ENCODE peak calls at places on chromosome 19, in eight cellular contexts. J, R, K, P, T, M, A and W are unnamed samples. For H3K9me3, the result is how much of the 10 kb centered on the place peaks cover.

GRCh38 chr19:45404557-45405434 is at the start of gene PPP1R13L:
- DNase-seq in J (no peak), R (peak), K (peak), P (peak), T (peak), M (peak), A (peak), W (peak)

GRCh38 chr19:7534531-7534980 is 961 bp upstream of the PNPLA6 start:
- DNase-seq in J (peak), R (peak), K (peak), P (peak), T (peak), M (peak), A (peak), W (peak)

GRCh38 chr19:10431943-10432735 is 11.8 kb downstream of the PDE4A start:
- DNase-seq in J (no peak), R (peak), K (no peak), P (peak), T (peak), M (peak), A (no peak), W (no peak)

GRCh38 chr19:4120531-4120930 is 3.4 kb downstream of the MAP2K2 start:
- DNase-seq in J (no peak), R (no peak), K (peak), P (no peak), T (no peak), M (no peak), A (no peak), W (no peak)

GRCh38 chr19:33208371-33208770 is 14.2 kb downstream of the LRP3 start:
- DNase-seq in J (no peak), R (peak), K (no peak), P (no peak), T (no peak), M (no peak), A (no peak), W (no peak)

GRCh38 chr19:336067-336614 is 8.5 kb downstream of the MIER2 start:
- DNase-seq in J (no peak), R (no peak), K (no peak), P (no peak), T (no peak), M (no peak), A (no peak), W (no peak)

GRCh38 chr19:41411682-41412265 is 14.2 kb downstream of the BCKDHA start:
- DNase-seq in J (no peak), R (peak), K (no peak), P (peak), T (no peak), M (no peak), A (no peak), W (no peak)

GRCh38 chr19:10018219-10018618 is 4.9 kb downstream of the RDH8 start:
- DNase-seq in J (no peak), R (no peak), K (peak), P (no peak), T (no peak), M (no peak), A (no peak), W (no peak)

GRCh38 chr19:1438933-1439358 is 750 bp downstream of the RPS15 start:
- DNase-seq in J (no peak), R (no peak), K (no peak), P (no peak), T (no peak), M (no peak), A (no peak), W (no peak)

GRCh38 chr19:56350416-56351045 is 35.9 kb upstream of the ZSCAN5A start:
- DNase-seq in J (peak), R (no peak), K (peak), P (no peak), T (peak), M (peak), A (no peak), W (no peak)

GRCh38 chr19:3324405-3324856 is 42.0 kb upstream of the NFIC start:
- DNase-seq in J (no peak), R (no peak), K (no peak), P (peak), T (peak), M (peak), A (no peak), W (no peak)

GRCh38 chr19:49217382-49217781 is 59.8 kb downstream of the TRPM4 start:
- DNase-seq in J (no peak), R (peak), K (peak), P (peak), T (no peak), M (no peak), A (no peak), W (peak)

GRCh38 chr19:512548-513365 is 5.5 kb downstream of the TPGS1 start:
- DNase-seq in J (no peak), R (peak), K (no peak), P (no peak), T (peak), M (peak), A (no peak), W (no peak)

GRCh38 chr19:42548545-42548944 is 20.3 kb upstream of the CEACAM1 start:
- DNase-seq in J (no peak), R (no peak), K (no peak), P (no peak), T (no peak), M (no peak), A (no peak), W (no peak)

GRCh38 chr19:3370214-3370720 is 3.9 kb downstream of the NFIC start:
- DNase-seq in J (no peak), R (no peak), K (peak), P (no peak), T (no peak), M (no peak), A (no peak), W (no peak)

GRCh38 chr19:53068199-53068598 is 23.7 kb downstream of the ERVV-2 start:
- DNase-seq in J (no peak), R (no peak), K (no peak), P (no peak), T (no peak), M (no peak), A (no peak), W (no peak)

GRCh38 chr19:53068834-53069233 is 24.3 kb downstream of the ERVV-2 start:
- DNase-seq in J (no peak), R (no peak), K (no peak), P (no peak), T (no peak), M (no peak), A (no peak), W (no peak)
- H3K9me3 ChIP-seq in J (half or more), R (under half), K (under half), P (half or more), T (half or more), M (under half), A (half or more), W (under half)

GRCh38 chr19:34867631-34868030 is 59.1 kb upstream of the ZNF30 start:
- DNase-seq in J (no peak), R (no peak), K (no peak), P (no peak), T (no peak), M (no peak), A (no peak), W (no peak)
- TF ChIP-seq CTCF in J (no peak), R (no peak), K (no peak), P (no peak), T (no peak), M (no peak), A (no peak), W (no peak)

DNA sequence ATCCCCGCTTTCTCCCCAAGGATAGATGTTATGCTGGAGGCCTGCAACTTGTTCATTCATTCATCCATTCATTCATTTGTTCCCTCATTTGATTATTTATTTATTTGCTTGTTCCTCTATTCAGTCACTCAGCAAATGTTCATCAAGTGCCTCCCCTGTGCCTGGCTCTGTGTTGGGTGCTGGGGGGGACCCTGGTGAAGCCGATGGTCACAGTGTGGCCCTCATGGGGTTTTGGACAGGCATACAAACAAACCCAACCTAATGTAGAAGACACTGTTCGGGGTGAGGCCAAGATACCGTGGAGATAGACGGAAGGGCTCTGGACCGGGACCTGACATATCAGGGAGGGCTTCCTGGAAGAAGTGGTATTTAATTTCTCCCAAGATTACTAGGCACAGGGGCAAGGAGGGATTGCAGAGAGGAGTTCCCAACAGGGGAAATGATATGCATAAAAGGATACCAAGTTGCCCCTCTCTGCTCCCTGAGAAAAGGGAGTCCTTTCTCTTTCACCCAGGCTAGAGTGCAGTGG is 58.1 kb downstream of the ZNF536 start:
- DNase-seq in J (no peak), R (no peak), K (no peak), P (no peak), T (no peak), M (no peak), A (no peak), W (peak)
- H3K9me3 ChIP-seq in J (half or more), R (under half), K (under half), P (under half), T (under half), M (under half), A (under half), W (under half)

GRCh38 chr19:47794526-47794925 is 9.8 kb downstream of the TPRX1 start:
- DNase-seq in J (no peak), R (no peak), K (no peak), P (no peak), T (no peak), M (no peak), A (no peak), W (no peak)
- TF ChIP-seq CTCF in J (no peak), R (no peak), K (no peak), P (no peak), T (no peak), M (peak), A (no peak), W (no peak)

GRCh38 chr19:58181902-58182576 is 822 bp upstream of the ZNF274 start:
- DNase-seq in J (no peak), R (peak), K (peak), P (peak), T (peak), M (peak), A (no peak), W (no peak)

GRCh38 chr19:58182989-58183821 is at the start of gene ZNF274:
- DNase-seq in J (peak), R (peak), K (peak), P (peak), T (peak), M (peak), A (peak), W (peak)

GRCh38 chr19:58183822-58184215 is 958 bp downstream of the ZNF274 start:
- DNase-seq in J (no peak), R (no peak), K (no peak), P (no peak), T (no peak), M (no peak), A (no peak), W (no peak)

DNA sequence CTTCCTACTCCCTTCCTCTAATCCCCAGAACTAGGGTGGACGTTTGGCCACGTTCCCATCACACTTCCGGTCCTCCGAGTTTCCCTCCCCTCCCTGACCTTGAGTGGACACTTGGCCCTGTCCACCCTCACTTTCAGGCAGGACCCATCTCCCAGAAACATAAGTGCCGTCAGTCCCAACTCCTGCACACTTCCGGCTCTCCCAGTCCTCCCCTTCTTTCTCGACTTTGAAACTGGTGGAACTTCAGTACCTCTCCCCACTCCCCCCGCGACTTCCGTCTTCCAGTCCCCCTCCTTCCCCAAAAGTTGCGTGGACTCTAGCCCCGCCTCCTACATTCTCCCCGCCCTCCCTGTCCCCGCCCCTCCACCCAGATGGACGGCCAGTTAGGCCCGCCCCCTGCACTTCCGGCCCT is 278 bp upstream of the ZNF274 start:
- DNase-seq in J (no peak), R (no peak), K (no peak), P (no peak), T (no peak), M (peak), A (no peak), W (no peak)
- H3K9me3 ChIP-seq in J (half or more), R (under half), K (under half), P (half or more), T (half or more), M (under half), A (half or more), W (half or more)